ENCODE peak calls at places on chromosomes 13 and 19, in eight cellular contexts. One of them, this sample, is unnamed.

GRCh38 chr13:26977541-26977940 is 194.1 kb downstream of the USP12 start:
- DNase-seq in AG04450: no peak
- DNase-seq in hepatocyte: no peak
- DNase-seq in astrocyte of the spinal cord: no peak
- DNase-seq in B cell: no peak
- DNase-seq in uterus: no peak
- DNase-seq in right atrium auricular region: no peak
- DNase-seq in AG09319: no peak
- DNase-seq in this sample: no peak

GRCh38 chr13:84377071-84377470 is 494.8 kb upstream of the SLITRK1 start:
- DNase-seq in AG04450: no peak
- DNase-seq in AG09319: no peak
- DNase-seq in right atrium auricular region: no peak
- DNase-seq in astrocyte of the spinal cord: no peak
- DNase-seq in hepatocyte: no peak
- DNase-seq in B cell: no peak
- DNase-seq in uterus: no peak
- DNase-seq in this sample: no peak

GRCh38 chr19:39199025-39199424 is 2.3 kb downstream of the NCCRP1 start:
- DNase-seq in B cell: no peak
- DNase-seq in right atrium auricular region: no peak
- DNase-seq in hepatocyte: no peak
- DNase-seq in uterus: peak
- DNase-seq in astrocyte of the spinal cord: peak
- DNase-seq in AG09319: peak
- DNase-seq in AG04450: peak
- DNase-seq in this sample: no peak

GRCh38 chr13:88068975-88069374 is 397.8 kb downstream of the SLITRK5 start:
- DNase-seq in AG09319: no peak
- DNase-seq in AG04450: no peak
- DNase-seq in B cell: no peak
- DNase-seq in right atrium auricular region: no peak
- DNase-seq in hepatocyte: peak
- DNase-seq in astrocyte of the spinal cord: no peak
- DNase-seq in uterus: no peak
- DNase-seq in this sample: peak

GRCh38 chr13:43196750-43197149 is 173.4 kb downstream of the DNAJC15 start:
- DNase-seq in hepatocyte: no peak
- DNase-seq in AG09319: no peak
- DNase-seq in astrocyte of the spinal cord: no peak
- DNase-seq in uterus: no peak
- DNase-seq in B cell: no peak
- DNase-seq in AG04450: no peak
- DNase-seq in right atrium auricular region: no peak
- DNase-seq in this sample: no peak

GRCh38 chr19:18898081-18898532 is 2.1 kb upstream of the CERS1 start:
- DNase-seq in hepatocyte: no peak
- DNase-seq in AG04450: no peak
- DNase-seq in uterus: no peak
- DNase-seq in astrocyte of the spinal cord: no peak
- DNase-seq in B cell: no peak
- DNase-seq in right atrium auricular region: no peak
- DNase-seq in AG09319: no peak
- DNase-seq in this sample: no peak

GRCh38 chr13:98083936-98084335 is 59.0 kb upstream of the FARP1 start:
- DNase-seq in AG04450: no peak
- DNase-seq in right atrium auricular region: no peak
- DNase-seq in astrocyte of the spinal cord: no peak
- DNase-seq in hepatocyte: no peak
- DNase-seq in uterus: no peak
- DNase-seq in AG09319: no peak
- DNase-seq in B cell: no peak
- DNase-seq in this sample: no peak

GRCh38 chr13:49348748-49349147 is 95.1 kb downstream of the CAB39L start:
- DNase-seq in AG09319: no peak
- DNase-seq in AG04450: no peak
- DNase-seq in astrocyte of the spinal cord: no peak
- DNase-seq in uterus: no peak
- DNase-seq in B cell: no peak
- DNase-seq in hepatocyte: peak
- DNase-seq in right atrium auricular region: no peak
- DNase-seq in this sample: no peak

GRCh38 chr19:38718747-38719543 is 25.3 kb downstream of the CAPN12 start:
- DNase-seq in uterus: peak
- DNase-seq in AG04450: no peak
- DNase-seq in AG09319: no peak
- DNase-seq in astrocyte of the spinal cord: peak
- DNase-seq in hepatocyte: no peak
- DNase-seq in right atrium auricular region: no peak
- DNase-seq in B cell: no peak
- DNase-seq in this sample: no peak

GRCh38 chr19:54158812-54159351 is 639 bp downstream of the LENG1 start:
- DNase-seq in AG04450: no peak
- DNase-seq in astrocyte of the spinal cord: no peak
- DNase-seq in AG09319: no peak
- DNase-seq in hepatocyte: no peak
- DNase-seq in uterus: no peak
- DNase-seq in right atrium auricular region: no peak
- DNase-seq in B cell: no peak
- DNase-seq in this sample: no peak

GRCh38 chr13:66264976-66265375 is 965.2 kb downstream of the PCDH9 start:
- DNase-seq in uterus: no peak
- DNase-seq in AG09319: no peak
- DNase-seq in astrocyte of the spinal cord: peak
- DNase-seq in B cell: no peak
- DNase-seq in AG04450: no peak
- DNase-seq in hepatocyte: no peak
- DNase-seq in right atrium auricular region: no peak
- DNase-seq in this sample: no peak

GRCh38 chr13:109704771-109705628 is 81.4 kb downstream of the IRS2 start:
- DNase-seq in uterus: no peak
- DNase-seq in AG09319: no peak
- DNase-seq in AG04450: no peak
- DNase-seq in astrocyte of the spinal cord: no peak
- DNase-seq in B cell: no peak
- DNase-seq in right atrium auricular region: no peak
- DNase-seq in hepatocyte: peak
- DNase-seq in this sample: no peak

GRCh38 chr13:30108913-30109237 is 198.5 kb downstream of the KATNAL1 start:
- DNase-seq in B cell: no peak
- DNase-seq in right atrium auricular region: no peak
- DNase-seq in AG09319: no peak
- DNase-seq in astrocyte of the spinal cord: no peak
- DNase-seq in AG04450: no peak
- DNase-seq in uterus: no peak
- DNase-seq in hepatocyte: peak
- DNase-seq in this sample: no peak

GRCh38 chr19:50314724-50315700 is 14.2 kb downstream of the KCNC3 start:
- DNase-seq in astrocyte of the spinal cord: no peak
- DNase-seq in AG04450: no peak
- DNase-seq in hepatocyte: no peak
- DNase-seq in uterus: no peak
- DNase-seq in AG09319: no peak
- DNase-seq in B cell: no peak
- DNase-seq in right atrium auricular region: no peak
- DNase-seq in this sample: no peak

GRCh38 chr13:21979156-21979819 is 308.4 kb downstream of the FGF9 start:
- DNase-seq in astrocyte of the spinal cord: no peak
- DNase-seq in AG09319: no peak
- DNase-seq in B cell: no peak
- DNase-seq in right atrium auricular region: no peak
- DNase-seq in AG04450: no peak
- DNase-seq in hepatocyte: no peak
- DNase-seq in uterus: no peak
- DNase-seq in this sample: no peak

GRCh38 chr19:3801412-3802096 is 15.4 kb upstream of the MATK start:
- DNase-seq in uterus: no peak
- DNase-seq in AG04450: no peak
- DNase-seq in AG09319: no peak
- DNase-seq in B cell: peak
- DNase-seq in astrocyte of the spinal cord: no peak
- DNase-seq in right atrium auricular region: no peak
- DNase-seq in hepatocyte: no peak
- DNase-seq in this sample: peak

DNA sequence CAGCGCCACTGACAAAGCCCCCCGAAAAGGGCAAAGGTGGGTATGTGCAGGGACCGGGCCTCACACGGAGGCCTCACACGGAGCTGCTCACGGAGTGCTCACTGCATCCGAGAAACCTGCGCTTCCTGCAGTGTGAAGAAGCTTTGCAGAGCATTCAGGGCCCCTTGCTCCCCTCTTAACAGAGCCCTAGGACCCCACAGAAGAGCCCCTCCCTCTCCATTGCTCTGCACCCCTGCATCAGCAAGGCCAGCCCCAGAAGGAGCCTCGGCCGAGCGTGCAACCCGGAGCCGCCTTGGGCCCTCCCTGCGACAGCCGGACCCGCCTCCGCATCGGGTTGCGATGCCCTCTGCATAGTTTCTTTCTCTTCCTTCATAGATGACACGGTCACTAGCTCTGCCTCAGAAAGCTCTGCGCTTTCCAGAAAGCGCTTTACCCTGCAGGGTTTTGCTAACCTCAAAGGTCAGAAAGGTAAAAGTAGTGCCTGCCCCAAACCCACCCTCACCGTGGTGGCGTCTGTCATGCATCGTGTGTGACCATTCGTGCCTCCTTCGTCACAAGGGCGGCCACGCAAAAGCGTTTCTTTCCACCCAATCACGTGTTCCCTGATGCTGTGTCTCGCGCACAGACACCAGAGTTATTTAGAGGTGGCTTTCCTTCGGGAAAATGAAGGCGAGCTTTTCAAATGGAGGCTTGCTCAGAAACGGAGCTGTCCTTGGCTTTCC is 15.7 kb upstream of the F7 start:
- DNase-seq in right atrium auricular region: no peak
- DNase-seq in hepatocyte: no peak
- DNase-seq in uterus: no peak
- DNase-seq in AG09319: no peak
- DNase-seq in AG04450: no peak
- DNase-seq in astrocyte of the spinal cord: no peak
- DNase-seq in B cell: no peak
- DNase-seq in this sample: no peak
- TF ChIP-seq CTCF in right atrium auricular region: no peak
- TF ChIP-seq CTCF in hepatocyte: no peak
- TF ChIP-seq CTCF in uterus: no peak
- TF ChIP-seq CTCF in AG09319: no peak
- TF ChIP-seq CTCF in AG04450: no peak
- TF ChIP-seq CTCF in astrocyte of the spinal cord: no peak
- TF ChIP-seq CTCF in B cell: no peak
- TF ChIP-seq CTCF in this sample: no peak

DNA sequence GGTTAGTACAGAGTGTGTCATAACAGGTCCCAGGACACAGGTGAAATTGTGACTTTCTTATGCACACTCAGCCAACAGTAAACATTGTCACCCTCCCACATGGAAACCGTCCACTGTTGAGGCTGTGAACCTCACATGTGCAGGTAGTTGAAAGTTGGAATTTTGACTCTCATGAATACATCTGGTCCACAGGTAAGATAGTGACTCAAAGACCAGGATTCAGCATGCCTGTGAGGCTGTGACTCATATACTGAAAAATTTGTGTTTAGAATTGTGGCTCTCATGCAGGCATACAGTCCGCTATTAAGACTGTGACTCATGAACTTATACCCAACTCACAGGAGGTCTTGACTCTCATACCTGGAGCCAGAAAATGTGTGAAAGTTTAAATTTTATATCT is 67.8 kb downstream of the ZNF728 start:
- DNase-seq in right atrium auricular region: no peak
- DNase-seq in uterus: no peak
- DNase-seq in AG04450: no peak
- DNase-seq in hepatocyte: no peak
- DNase-seq in AG09319: no peak
- DNase-seq in B cell: no peak
- DNase-seq in astrocyte of the spinal cord: no peak
- DNase-seq in this sample: no peak
- TF ChIP-seq CTCF in right atrium auricular region: no peak
- TF ChIP-seq CTCF in uterus: no peak
- TF ChIP-seq CTCF in AG04450: no peak
- TF ChIP-seq CTCF in hepatocyte: no peak
- TF ChIP-seq CTCF in AG09319: no peak
- TF ChIP-seq CTCF in B cell: no peak
- TF ChIP-seq CTCF in astrocyte of the spinal cord: no peak
- TF ChIP-seq CTCF in this sample: no peak

DNA sequence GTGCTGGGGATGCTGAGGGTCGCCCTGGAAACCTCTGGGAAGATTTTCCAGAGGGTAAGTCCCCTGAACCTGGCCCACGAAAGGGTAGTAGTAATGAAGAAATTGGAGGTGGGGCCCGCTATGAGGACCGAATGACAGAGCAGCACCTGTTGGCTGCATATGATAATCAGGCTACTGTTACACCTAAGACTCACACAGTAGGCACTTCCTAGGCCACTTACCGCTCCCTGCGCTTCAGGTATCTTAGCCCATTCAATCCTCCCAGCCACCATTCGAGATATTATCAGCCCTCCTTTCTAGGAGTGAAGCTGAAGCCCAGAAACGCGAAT is 4.3 kb upstream of the LRFN3 start:
- DNase-seq in AG04450: no peak
- DNase-seq in uterus: no peak
- DNase-seq in astrocyte of the spinal cord: no peak
- DNase-seq in B cell: no peak
- DNase-seq in AG09319: no peak
- DNase-seq in hepatocyte: no peak
- DNase-seq in right atrium auricular region: no peak
- DNase-seq in this sample: no peak
- TF ChIP-seq CTCF in AG04450: no peak
- TF ChIP-seq CTCF in uterus: no peak
- TF ChIP-seq CTCF in astrocyte of the spinal cord: no peak
- TF ChIP-seq CTCF in B cell: peak
- TF ChIP-seq CTCF in AG09319: no peak
- TF ChIP-seq CTCF in hepatocyte: no peak
- TF ChIP-seq CTCF in right atrium auricular region: no peak
- TF ChIP-seq CTCF in this sample: no peak

DNA sequence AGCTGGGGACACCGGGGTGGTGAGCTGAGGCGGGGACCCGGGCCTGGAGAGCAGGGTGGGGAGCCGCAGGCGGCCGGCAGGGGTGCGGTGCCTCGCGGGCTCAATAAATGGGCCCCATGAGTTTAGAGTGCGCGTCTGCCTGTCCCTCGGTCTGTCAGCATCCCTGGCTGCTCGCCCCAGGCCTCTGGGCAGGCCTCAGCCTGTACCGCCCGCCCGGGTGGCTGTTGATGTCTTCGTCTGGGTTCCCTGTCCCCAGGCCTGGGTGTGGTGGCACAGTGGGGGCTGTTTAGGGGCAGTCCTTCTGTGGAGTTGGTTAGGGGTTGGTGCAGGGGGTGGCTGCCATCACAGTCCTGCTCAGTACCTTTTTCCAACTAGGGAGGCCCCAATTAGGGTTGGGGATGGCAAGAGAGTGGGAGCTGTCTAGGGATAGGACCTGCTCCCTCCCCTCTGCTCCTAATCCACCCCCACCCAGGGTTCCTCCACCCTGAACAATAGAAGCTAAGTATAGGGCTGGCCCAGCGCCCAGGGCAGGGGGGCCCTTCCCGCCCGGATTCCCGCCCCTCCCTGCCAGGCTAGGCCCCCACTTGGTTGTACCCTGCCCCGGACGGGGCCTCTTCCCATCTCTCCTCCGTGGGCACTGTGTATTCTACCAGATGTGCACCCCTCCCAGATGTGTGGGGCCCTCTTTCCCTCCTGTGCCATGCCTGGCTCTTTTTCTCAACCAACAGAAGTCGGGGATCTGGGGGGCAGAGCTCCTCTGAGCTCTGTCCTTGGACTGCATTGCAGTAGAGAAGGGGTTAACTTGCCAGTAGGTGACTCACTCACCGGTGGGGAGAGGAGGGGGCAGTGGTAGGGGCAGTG is 12.4 kb downstream of the CIC start:
- DNase-seq in B cell: peak
- DNase-seq in astrocyte of the spinal cord: peak
- DNase-seq in right atrium auricular region: peak
- DNase-seq in AG04450: no peak
- DNase-seq in hepatocyte: peak
- DNase-seq in uterus: peak
- DNase-seq in AG09319: no peak
- DNase-seq in this sample: no peak
- TF ChIP-seq CTCF in B cell: no peak
- TF ChIP-seq CTCF in astrocyte of the spinal cord: no peak
- TF ChIP-seq CTCF in right atrium auricular region: no peak
- TF ChIP-seq CTCF in AG04450: peak
- TF ChIP-seq CTCF in hepatocyte: no peak
- TF ChIP-seq CTCF in uterus: no peak
- TF ChIP-seq CTCF in AG09319: no peak
- TF ChIP-seq CTCF in this sample: no peak

This sample was measured in endothelial cell.